ENCODE peak calls at places on chromosomes 12 and 14, in four cellular contexts. D, X, U and K are unnamed samples.

GRCh38 chr12:47317182-47317915 is 237.6 kb upstream of the AMIGO2 start:
- DNase-seq in U (no peak), D (no peak), X (no peak), K (no peak)

GRCh38 chr14:92575773-92576303 is 62.3 kb downstream of the RIN3 start:
- DNase-seq in U (no peak), D (no peak), X (no peak), K (no peak)

GRCh38 chr12:42588981-42589464 is 523 bp downstream of the PRICKLE1 start:
- DNase-seq in U (peak; percentile 74), X (peak; percentile 15), D (peak; percentile 73), K (no peak)

GRCh38 chr14:103731481-103731880 is 15.9 kb downstream of the ZFYVE21 start:
- DNase-seq in U (no peak), D (no peak), X (no peak), K (no peak)

GRCh38 chr12:87953257-87953860 is 75.8 kb downstream of the C12orf50 start:
- DNase-seq in X (no peak), D (no peak), U (peak; percentile 57), K (no peak)

GRCh38 chr12:93319523-93320045 is 58.1 kb upstream of the NUDT4 start:
- DNase-seq in D (no peak), X (no peak), U (no peak), K (no peak)

GRCh38 chr14:26522985-26523384 is 74.8 kb downstream of the NOVA1 start:
- DNase-seq in D (no peak), U (no peak), X (no peak), K (no peak)

GRCh38 chr12:9064201-9064814 is 51.4 kb downstream of the A2M start:
- DNase-seq in D (peak; percentile 70), U (peak; percentile 86), X (no peak), K (no peak)

GRCh38 chr12:2553388-2554126 is 241.2 kb upstream of the FKBP4 start:
- DNase-seq in U (no peak), X (no peak), D (no peak), K (no peak)

GRCh38 chr12:89040146-89040964 is 311.9 kb downstream of the DUSP6 start:
- DNase-seq in U (no peak), X (no peak), D (peak; percentile 25), K (no peak)

GRCh38 chr12:68349083-68349700 is 17.0 kb upstream of the MDM1 start:
- DNase-seq in D (no peak), X (no peak), U (no peak), K (no peak)

GRCh38 chr14:55103005-55103640 is 25.9 kb upstream of the LGALS3 start:
- DNase-seq in X (peak; percentile 84), U (no peak), D (peak; percentile 77), K (peak; percentile 95)

GRCh38 chr12:30795660-30796507 is 41.1 kb upstream of the CAPRIN2 start:
- DNase-seq in U (peak; percentile 88), D (peak; percentile 81), X (peak; percentile 66), K (no peak)

GRCh38 chr14:26709019-26709418 is 111.2 kb upstream of the NOVA1 start:
- DNase-seq in U (no peak), D (no peak), X (no peak), K (no peak)

GRCh38 chr12:122471324-122472226 is 29.2 kb downstream of the ZCCHC8 start:
- DNase-seq in D (no peak), U (peak; percentile 58), X (peak; percentile 35), K (no peak)

GRCh38 chr12:118741196-118741595 is 240.1 kb upstream of the SRRM4 start:
- DNase-seq in D (no peak), X (no peak), U (no peak), K (no peak)

GRCh38 chr12:90922068-90922743 is 32.8 kb downstream of the CCER1 start:
- DNase-seq in D (no peak), X (no peak), U (no peak), K (no peak)

GRCh38 chr12:7433276-7433822 is 10.6 kb downstream of the CD163L1 start:
- DNase-seq in D (no peak), U (no peak), X (no peak), K (no peak)

GRCh38 chr12:60844875-60845274 is 1249.0 kb downstream of the SLC16A7 start:
- DNase-seq in X (no peak), D (no peak), U (no peak), K (no peak)

GRCh38 chr12:66693901-66694513 is 15.1 kb upstream of the GRIP1 start:
- DNase-seq in U (peak; percentile 15), X (peak; percentile 36), D (no peak), K (peak; percentile 23)

GRCh38 chr12:57782243-57782607 is 362 bp upstream of the TSFM start:
- DNase-seq in U (no peak), X (no peak), D (no peak), K (no peak)

GRCh38 chr12:57781801-57782200 is 786 bp upstream of the TSFM start:
- DNase-seq in X (no peak), D (no peak), U (no peak), K (no peak)

GRCh38 chr12:57782608-57783465 is at the start of gene TSFM:
- DNase-seq in X (peak; percentile 85), U (peak; percentile 85), D (peak; percentile 96), K (peak; percentile 68)

GRCh38 chr12:57783466-57783801 is 847 bp downstream of the TSFM start:
- DNase-seq in D (no peak), U (no peak), X (no peak), K (no peak)

DNA sequence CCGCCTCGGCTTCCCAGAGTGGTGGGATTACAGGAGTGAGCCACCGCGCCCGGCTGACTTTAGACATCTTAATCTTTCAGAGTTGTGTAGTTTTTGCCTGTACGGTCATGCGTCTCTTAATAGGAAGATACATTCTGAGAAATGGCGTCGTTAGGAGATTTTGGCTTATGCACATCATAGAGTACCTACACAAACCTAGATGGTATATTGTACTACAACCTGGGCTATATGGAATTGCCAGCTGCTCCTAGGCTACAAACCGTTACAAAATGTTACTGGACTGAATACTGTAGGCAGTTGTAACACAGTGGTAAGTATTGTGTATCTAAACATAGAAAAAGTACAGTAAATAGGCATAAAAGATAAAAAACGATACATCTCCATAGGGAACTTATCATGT is 1.3 kb downstream of the TSFM start:
- DNase-seq in U (no peak), X (no peak), D (no peak), K (no peak)
- TF ChIP-seq USF1 in U (no peak), X (no peak), D (no peak), K (no peak)

DNA sequence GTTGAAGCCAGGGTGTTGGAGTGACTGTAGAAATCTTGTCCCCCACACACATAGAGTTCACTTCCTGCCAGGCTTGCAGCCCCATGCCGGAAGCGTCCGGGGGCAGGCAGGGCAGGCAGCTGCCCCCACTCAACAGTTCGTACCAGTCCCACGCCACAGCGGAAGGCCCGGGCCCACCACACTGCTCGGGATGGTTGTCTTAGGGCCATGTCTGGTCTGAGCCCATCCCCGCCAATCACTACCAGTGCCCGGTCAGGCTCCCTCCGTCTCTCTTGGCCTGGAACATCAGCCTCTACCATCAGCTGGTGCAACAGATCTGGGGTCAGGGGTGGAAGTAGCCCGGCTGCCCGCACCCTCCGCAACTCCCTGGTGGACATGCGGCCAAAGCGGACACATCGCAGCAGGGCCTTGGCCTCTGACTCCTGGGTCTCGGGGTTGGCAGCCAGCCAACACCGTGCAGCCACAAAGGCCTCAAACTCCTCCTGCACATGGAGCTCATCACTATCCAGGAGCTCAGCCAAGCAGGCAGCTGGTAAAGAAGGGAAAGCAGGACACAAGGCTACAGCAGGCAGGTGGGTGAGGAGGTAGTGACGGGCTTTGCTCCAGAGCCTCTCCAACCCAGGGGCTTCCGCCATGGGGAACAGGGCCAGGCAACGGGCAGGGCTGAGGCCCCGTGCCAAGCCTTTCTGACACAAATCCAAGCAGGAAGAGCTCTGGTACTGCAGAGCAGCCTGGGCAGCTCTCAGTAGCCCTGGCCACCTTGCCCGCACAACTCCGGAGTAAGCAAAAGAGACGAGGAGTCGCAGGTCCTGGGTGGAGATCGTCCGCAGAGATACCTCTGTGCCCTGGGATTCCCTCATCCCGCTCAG is 5.9 kb downstream of the KLHL33 start:
- DNase-seq in X (peak; percentile 44), U (no peak), D (no peak), K (no peak)
- TF ChIP-seq USF1 in X (no peak), U (no peak), D (no peak), K (no peak)

GRCh38 chr14:77003960-77004710 is 24.4 kb downstream of the IRF2BPL start:
- DNase-seq in D (no peak), U (no peak), X (no peak), K (no peak)
- TF ChIP-seq USF1 in D (no peak), U (no peak), X (no peak), K (no peak)

DNA sequence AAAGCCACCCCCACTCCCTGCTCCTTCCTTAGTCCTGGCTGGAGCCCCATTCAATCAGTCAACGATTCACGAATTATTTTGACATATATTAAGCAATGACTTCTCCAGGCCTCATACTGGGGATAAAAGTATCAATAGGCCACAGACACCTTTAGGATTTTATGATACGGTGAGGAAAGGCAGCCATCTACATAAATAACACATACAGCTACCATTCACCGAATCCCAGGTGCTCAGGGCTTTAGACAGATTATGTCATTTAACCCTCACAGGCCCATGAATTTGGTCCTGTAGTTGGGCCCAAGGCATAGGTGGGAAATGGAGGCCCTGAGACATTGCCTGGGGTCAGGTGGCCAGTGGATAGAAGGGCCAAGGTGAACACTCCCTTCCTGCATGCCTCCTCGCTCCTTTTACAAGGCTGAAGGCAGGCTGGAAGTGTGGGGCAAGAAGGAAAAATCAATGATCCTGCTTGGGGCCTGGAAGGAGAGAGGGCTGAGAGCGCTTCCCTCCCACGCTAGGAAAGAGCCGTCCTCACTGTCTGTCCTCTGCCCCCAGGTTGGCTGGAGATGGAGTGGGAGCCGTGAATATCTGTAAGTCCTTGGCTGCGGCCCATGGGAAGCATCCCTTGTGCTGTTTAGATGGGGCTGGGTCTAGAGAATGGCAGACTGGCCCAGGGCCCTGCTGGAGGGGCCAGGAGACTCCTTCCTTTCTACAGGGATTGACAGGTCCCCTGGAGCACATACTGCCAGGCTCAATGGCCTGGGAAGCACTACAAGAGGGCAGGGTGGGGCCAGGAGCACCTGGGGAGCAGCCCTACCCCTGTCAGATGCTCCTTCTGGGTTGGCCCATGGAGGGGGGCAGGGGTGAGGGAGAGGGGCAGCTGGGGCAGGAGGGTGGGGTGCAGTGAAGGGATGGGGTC is 14.8 kb downstream of the KRT7 start:
- DNase-seq in X (no peak), D (no peak), U (no peak), K (no peak)
- TF ChIP-seq USF1 in X (no peak), D (no peak), U (no peak), K (no peak)

GRCh38 chr12:72207756-72208155 is 64.4 kb upstream of the TRHDE start:
- DNase-seq in U (no peak), X (no peak), D (no peak), K (no peak)
- TF ChIP-seq USF1 in U (no peak), X (no peak), D (no peak), K (no peak)